ENCODE peak calls at places on chromosomes 2 and 18, in ten cellular contexts. G is fibroblast of lung; E is transverse colon; B is D341Med; L is progenitor cell of endocrine pancreas; H is fibroblast of mammary gland; O is stimulated activated CD4-positive, alpha-beta T cell treated with anti-CD3 and anti-CD28 coated beads, Interleukin-4, amount 100 ng/mL, for 1 hour; Y is activated CD4-positive, alpha-beta T cell treated with anti-CD3 and anti-CD28 coated beads, Interleukin-2, amount 50 U/mL, for 4 hours; Q is fibroblast of the aortic adventitia; F is activated naive CD4-positive, alpha-beta T cell treated with anti-CD3 and anti-CD28 coated beads for 36 hours. K is an unnamed sample.

GRCh38 chr2:196176142-196176738 is 4.9 kb upstream of the STK17B start:
- DNase-seq in G (no peak), E (peak), B (no peak), L (no peak), H (no peak), O (peak), Y (peak), Q (no peak), F (peak), K (no peak)

GRCh38 chr2:61426267-61426897 is 44.5 kb downstream of the USP34 start:
- DNase-seq in G (no peak), E (peak), B (peak), L (peak), H (peak), O (peak), Y (peak), Q (no peak), F (peak), K (peak)

GRCh38 chr2:238113611-238114010 is 13.5 kb downstream of the ESPNL start:
- DNase-seq in G (no peak), E (no peak), B (no peak), L (no peak), H (no peak), O (no peak), Y (no peak), Q (no peak), F (no peak), K (no peak)

GRCh38 chr2:85420743-85421705 is 2.5 kb downstream of the SH2D6 start:
- DNase-seq in G (peak), E (peak), B (peak), L (peak), H (peak), O (peak), Y (peak), Q (peak), F (peak), K (peak)

GRCh38 chr2:178109813-178110212 is 2.4 kb upstream of the RBM45 start:
- DNase-seq in G (peak), E (no peak), B (peak), L (no peak), H (peak), O (no peak), Y (no peak), Q (peak), F (no peak), K (no peak)

GRCh38 chr2:240811346-240812300 is 8.4 kb downstream of the KIF1A start:
- DNase-seq in G (no peak), E (peak), B (peak), L (peak), H (no peak), O (no peak), Y (no peak), Q (no peak), F (no peak), K (no peak)

GRCh38 chr2:85435986-85436835 is 17.7 kb downstream of the SH2D6 start:
- DNase-seq in G (no peak), E (no peak), B (no peak), L (no peak), H (no peak), O (no peak), Y (no peak), Q (no peak), F (no peak), K (no peak)

GRCh38 chr2:106970471-106971261 is 84.7 kb upstream of the ST6GAL2 start:
- DNase-seq in G (peak), E (no peak), B (no peak), L (no peak), H (peak), O (no peak), Y (no peak), Q (peak), F (no peak), K (no peak)

GRCh38 chr2:8872821-8873432 is 35.5 kb upstream of the KIDINS220 start:
- DNase-seq in G (peak), E (no peak), B (peak), L (no peak), H (peak), O (no peak), Y (no peak), Q (peak), F (no peak), K (no peak)

GRCh38 chr2:67142741-67143140 is 254.4 kb upstream of the ETAA1 start:
- DNase-seq in G (no peak), E (no peak), B (no peak), L (no peak), H (no peak), O (no peak), Y (no peak), Q (no peak), F (no peak), K (no peak)

GRCh38 chr18:74683573-74683972 is 85.9 kb downstream of the ZNF407 start:
- DNase-seq in G (no peak), E (no peak), B (no peak), L (no peak), H (peak), O (no peak), Y (no peak), Q (peak), F (no peak), K (no peak)

GRCh38 chr2:235665656-235666239 is 171.9 kb downstream of the AGAP1 start:
- DNase-seq in G (peak), E (no peak), B (peak), L (no peak), H (no peak), O (no peak), Y (no peak), Q (peak), F (no peak), K (no peak)

GRCh38 chr18:63155910-63156773 is 163.4 kb downstream of the BCL2 start:
- DNase-seq in G (no peak), E (no peak), B (no peak), L (no peak), H (no peak), O (no peak), Y (no peak), Q (no peak), F (no peak), K (no peak)

GRCh38 chr2:232543491-232543890 is 4.0 kb downstream of the CHRNG start:
- DNase-seq in G (no peak), E (no peak), B (no peak), L (no peak), H (no peak), O (no peak), Y (no peak), Q (no peak), F (no peak), K (no peak)

GRCh38 chr2:31013311-31013710 is 124.9 kb downstream of the GALNT14 start:
- DNase-seq in G (no peak), E (no peak), B (no peak), L (no peak), H (no peak), O (no peak), Y (no peak), Q (no peak), F (no peak), K (no peak)

GRCh38 chr2:171345971-171346722 is 87.6 kb downstream of the METTL8 start:
- DNase-seq in G (no peak), E (peak), B (no peak), L (no peak), H (no peak), O (no peak), Y (no peak), Q (no peak), F (no peak), K (no peak)

GRCh38 chr2:42101641-42102605 is 54.1 kb downstream of the PKDCC start:
- DNase-seq in G (peak), E (peak), B (no peak), L (no peak), H (peak), O (peak), Y (peak), Q (peak), F (peak), K (peak)

GRCh38 chr18:66168834-66169233 is 418.0 kb downstream of the CDH7 start:
- DNase-seq in G (no peak), E (no peak), B (no peak), L (no peak), H (no peak), O (no peak), Y (no peak), Q (no peak), F (no peak), K (no peak)

GRCh38 chr18:23673725-23674124 is 11.0 kb upstream of the ANKRD29 start:
- DNase-seq in G (no peak), E (no peak), B (no peak), L (no peak), H (no peak), O (no peak), Y (no peak), Q (no peak), F (peak), K (no peak)

GRCh38 chr18:10519999-10520935 is 5.6 kb upstream of the NAPG start:
- DNase-seq in G (peak), E (peak), B (peak), L (peak), H (peak), O (peak), Y (peak), Q (peak), F (peak), K (peak)

GRCh38 chr2:33419548-33420255 is 56.7 kb upstream of the RASGRP3 start:
- DNase-seq in G (peak), E (no peak), B (no peak), L (no peak), H (no peak), O (no peak), Y (no peak), Q (peak), F (no peak), K (no peak)

GRCh38 chr2:231716641-231717280 is 8.4 kb downstream of the PTMA start:
- DNase-seq in G (peak), E (no peak), B (no peak), L (no peak), H (peak), O (no peak), Y (no peak), Q (peak), F (no peak), K (no peak)

GRCh38 chr2:156319811-156320490 is 12.6 kb downstream of the NR4A2 start:
- DNase-seq in G (peak), E (peak), B (no peak), L (no peak), H (peak), O (no peak), Y (no peak), Q (peak), F (no peak), K (no peak)

GRCh38 chr2:232339121-232340081 is 39.1 kb upstream of the ALPP start:
- DNase-seq in G (no peak), E (no peak), B (no peak), L (no peak), H (no peak), O (no peak), Y (no peak), Q (no peak), F (peak), K (no peak)

GRCh38 chr2:105391763-105392662 is 6.8 kb downstream of the FHL2 start:
- DNase-seq in G (peak), E (peak), B (no peak), L (no peak), H (no peak), O (no peak), Y (no peak), Q (peak), F (no peak), K (no peak)

GRCh38 chr2:147464737-147465437 is 379.9 kb upstream of the ACVR2A start:
- DNase-seq in G (peak), E (no peak), B (no peak), L (no peak), H (no peak), O (no peak), Y (no peak), Q (no peak), F (no peak), K (no peak)

GRCh38 chr2:99692785-99693184 is 203.0 kb upstream of the REV1 start:
- DNase-seq in G (no peak), E (no peak), B (no peak), L (no peak), H (no peak), O (no peak), Y (no peak), Q (no peak), F (no peak), K (no peak)

GRCh38 chr2:68203587-68203986 is 45.9 kb downstream of the PNO1 start:
- DNase-seq in G (no peak), E (no peak), B (no peak), L (no peak), H (no peak), O (no peak), Y (no peak), Q (no peak), F (peak), K (no peak)

GRCh38 chr2:46804794-46805193 is 110.8 kb downstream of the MCFD2 start:
- DNase-seq in G (peak), E (no peak), B (no peak), L (no peak), H (peak), O (no peak), Y (no peak), Q (peak), F (no peak), K (no peak)

GRCh38 chr2:223815884-223816570 is 21.4 kb downstream of the AP1S3 start:
- DNase-seq in G (peak), E (no peak), B (no peak), L (no peak), H (peak), O (no peak), Y (no peak), Q (no peak), F (no peak), K (no peak)

GRCh38 chr18:46481847-46482245 is 175.2 kb downstream of the LOXHD1 start:
- DNase-seq in G (peak), E (no peak), B (no peak), L (no peak), H (peak), O (no peak), Y (no peak), Q (peak), F (no peak), K (no peak)

GRCh38 chr2:83233284-83233683 is 1225.8 kb downstream of the SUCLG1 start:
- DNase-seq in G (no peak), E (no peak), B (no peak), L (no peak), H (no peak), O (no peak), Y (no peak), Q (no peak), F (no peak), K (no peak)

GRCh38 chr2:37833420-37833819 is 91.7 kb upstream of the RMDN2 start:
- DNase-seq in G (peak), E (no peak), B (no peak), L (no peak), H (no peak), O (no peak), Y (no peak), Q (no peak), F (peak), K (no peak)

GRCh38 chr2:200257570-200257969 is 48.9 kb upstream of the SPATS2L start:
- DNase-seq in G (no peak), E (no peak), B (no peak), L (no peak), H (no peak), O (no peak), Y (no peak), Q (no peak), F (no peak), K (no peak)

GRCh38 chr2:234302664-234302991 is 194.3 kb downstream of the ARL4C start:
- DNase-seq in G (no peak), E (no peak), B (no peak), L (no peak), H (no peak), O (no peak), Y (no peak), Q (no peak), F (no peak), K (no peak)

GRCh38 chr18:5196253-5197031 is 615 bp downstream of the AKAIN1 start:
- DNase-seq in G (no peak), E (no peak), B (peak), L (no peak), H (no peak), O (no peak), Y (no peak), Q (no peak), F (no peak), K (no peak)

GRCh38 chr2:201701591-201701990 is 3.1 kb upstream of the MPP4 start:
- DNase-seq in G (no peak), E (no peak), B (no peak), L (no peak), H (no peak), O (no peak), Y (no peak), Q (no peak), F (no peak), K (no peak)

GRCh38 chr18:75279381-75279780 is 68.8 kb downstream of the TSHZ1 start:
- DNase-seq in G (no peak), E (no peak), B (no peak), L (no peak), H (no peak), O (no peak), Y (no peak), Q (no peak), F (no peak), K (no peak)

K was measured in Caco-2.